ENCODE peak calls at places on chromosomes 2 and 18, in ten cellular contexts. U is activated T-cell treated with anti-CD3 and anti-CD28 coated beads, Interleukin-2, amount 50 U/mL, for 24 hours; R is adrenal gland; I is NAMALWA; E is SK-N-SH; A is choroid plexus epithelial cell; Z is A549; S is ovary; F is HTR-8/SVneo; O is LHCN-M2. V is an unnamed sample.

GRCh38 chr2:159744363-159744762 is 32.1 kb downstream of the MARCHF7 start:
- DNase-seq in U (no peak), R (no peak), I (no peak), E (no peak), A (peak), Z (peak), S (no peak), F (peak), O (peak), V (no peak)

GRCh38 chr2:135913726-135914365 is 37.6 kb upstream of the MCM6 start:
- DNase-seq in U (no peak), R (peak), I (peak), E (peak), A (peak), Z (peak), S (no peak), F (peak), O (peak), V (no peak)

GRCh38 chr2:236632295-236633218 is 62.9 kb downstream of the ACKR3 start:
- DNase-seq in U (no peak), R (no peak), I (no peak), E (no peak), A (no peak), Z (no peak), S (no peak), F (no peak), O (no peak), V (no peak)

GRCh38 chr2:166148811-166149400 is 21.1 kb upstream of the SCN1A start:
- DNase-seq in U (no peak), R (no peak), I (no peak), E (no peak), A (no peak), Z (no peak), S (no peak), F (no peak), O (no peak), V (no peak)

GRCh38 chr2:159790323-159790722 is 7.7 kb downstream of the CD302 start:
- DNase-seq in U (no peak), R (no peak), I (no peak), E (no peak), A (no peak), Z (no peak), S (no peak), F (no peak), O (no peak), V (no peak)

GRCh38 chr2:232876071-232876977 is 6.3 kb downstream of the SNORC start:
- DNase-seq in U (peak), R (no peak), I (no peak), E (peak), A (no peak), Z (peak), S (no peak), F (peak), O (no peak), V (no peak)

GRCh38 chr2:62531594-62531993 is 25.6 kb upstream of the TMEM17 start:
- DNase-seq in U (no peak), R (no peak), I (no peak), E (no peak), A (no peak), Z (no peak), S (no peak), F (no peak), O (no peak), V (no peak)

GRCh38 chr2:216880509-216881184 is 20.8 kb upstream of the TNP1 start:
- DNase-seq in U (no peak), R (peak), I (no peak), E (no peak), A (peak), Z (no peak), S (no peak), F (no peak), O (peak), V (no peak)

GRCh38 chr2:101474752-101475384 is at the start of gene RFX8:
- DNase-seq in U (peak), R (no peak), I (no peak), E (no peak), A (peak), Z (no peak), S (no peak), F (no peak), O (peak), V (no peak)

GRCh38 chr18:80238651-80239260 is 8.6 kb downstream of the PARD6G start:
- DNase-seq in U (no peak), R (no peak), I (no peak), E (no peak), A (no peak), Z (no peak), S (no peak), F (no peak), O (no peak), V (no peak)

GRCh38 chr18:60838677-60839076 is 466.1 kb upstream of the MC4R start:
- DNase-seq in U (no peak), R (no peak), I (no peak), E (no peak), A (no peak), Z (no peak), S (no peak), F (no peak), O (no peak), V (no peak)

GRCh38 chr2:5546176-5546575 is 146.0 kb upstream of the SOX11 start:
- DNase-seq in U (no peak), R (no peak), I (no peak), E (no peak), A (no peak), Z (no peak), S (no peak), F (no peak), O (peak), V (no peak)

GRCh38 chr2:71482055-71482454 is 28.7 kb downstream of the DYSF start:
- DNase-seq in U (no peak), R (no peak), I (no peak), E (no peak), A (peak), Z (no peak), S (no peak), F (no peak), O (no peak), V (no peak)

GRCh38 chr2:127957240-127957639 is 70.6 kb downstream of the SAP130 start:
- DNase-seq in U (no peak), R (no peak), I (no peak), E (no peak), A (no peak), Z (no peak), S (no peak), F (no peak), O (peak), V (no peak)

GRCh38 chr2:127516031-127516430 is 10.3 kb downstream of the IWS1 start:
- DNase-seq in U (no peak), R (no peak), I (no peak), E (no peak), A (peak), Z (no peak), S (peak), F (no peak), O (peak), V (no peak)

GRCh38 chr2:54595999-54596903 is 127.2 kb upstream of the EML6 start:
- DNase-seq in U (no peak), R (no peak), I (no peak), E (no peak), A (no peak), Z (no peak), S (peak), F (no peak), O (no peak), V (no peak)

GRCh38 chr2:147297820-147298219 is 547.0 kb upstream of the ACVR2A start:
- DNase-seq in U (no peak), R (no peak), I (peak), E (no peak), A (no peak), Z (no peak), S (no peak), F (no peak), O (peak), V (no peak)

GRCh38 chr2:175577405-175577986 is 396.0 kb upstream of the ATP5MC3 start:
- DNase-seq in U (no peak), R (no peak), I (no peak), E (no peak), A (no peak), Z (no peak), S (no peak), F (no peak), O (no peak), V (no peak)

GRCh38 chr18:74544898-74545297 is 10.6 kb downstream of the CNDP1 start:
- DNase-seq in U (no peak), R (no peak), I (no peak), E (no peak), A (no peak), Z (no peak), S (no peak), F (no peak), O (no peak), V (no peak)

GRCh38 chr2:149586063-149586462 is 1.5 kb downstream of the MMADHC start:
- DNase-seq in U (no peak), R (no peak), I (peak), E (no peak), A (no peak), Z (no peak), S (no peak), F (no peak), O (no peak), V (no peak)

GRCh38 chr18:5841518-5841917 is 53.8 kb downstream of the TMEM200C start:
- DNase-seq in U (no peak), R (no peak), I (no peak), E (no peak), A (peak), Z (no peak), S (no peak), F (no peak), O (no peak), V (no peak)

GRCh38 chr18:26477828-26478466 is 70.4 kb downstream of the KCTD1 start:
- DNase-seq in U (no peak), R (no peak), I (no peak), E (no peak), A (no peak), Z (peak), S (no peak), F (no peak), O (peak), V (no peak)

GRCh38 chr2:38866773-38867443 is 8.8 kb downstream of the DHX57 start:
- DNase-seq in U (no peak), R (no peak), I (no peak), E (no peak), A (no peak), Z (no peak), S (no peak), F (no peak), O (no peak), V (no peak)

GRCh38 chr2:197324801-197325200 is 14.2 kb upstream of the ANKRD44 start:
- DNase-seq in U (no peak), R (no peak), I (no peak), E (no peak), A (no peak), Z (no peak), S (no peak), F (no peak), O (no peak), V (no peak)

GRCh38 chr18:30533716-30534115 is 508.8 kb downstream of the DSC3 start:
- DNase-seq in U (no peak), R (no peak), I (no peak), E (no peak), A (no peak), Z (no peak), S (no peak), F (no peak), O (no peak), V (no peak)

GRCh38 chr2:28166956-28167355 is 225.7 kb upstream of the FOSL2 start:
- DNase-seq in U (no peak), R (no peak), I (no peak), E (no peak), A (no peak), Z (no peak), S (no peak), F (no peak), O (peak), V (no peak)

V was measured in iPS DF 6.9.